ENCODE peak calls at places on chromosomes 16 and 17, in four cellular contexts. C, M, J and F are unnamed samples. For H3K9me3, the result is how much of the 10 kb centered on the place peaks cover.

GRCh38 chr16:53822936-53823529 is 119.1 kb downstream of the FTO start:
- DNase-seq in C (no peak), M (no peak), J (no peak), F (no peak)

GRCh38 chr16:84839956-84840355 is 20.2 kb downstream of the CRISPLD2 start:
- DNase-seq in C (no peak), M (peak), J (no peak), F (no peak)

GRCh38 chr16:22232277-22233049 is 26.4 kb downstream of the EEF2K start:
- DNase-seq in C (no peak), M (no peak), J (no peak), F (no peak)

GRCh38 chr16:49639739-49640388 is 216.0 kb downstream of the ZNF423 start:
- DNase-seq in C (peak), M (peak), J (no peak), F (no peak)

GRCh38 chr17:42494673-42495072 is 36.0 kb downstream of the ATP6V0A1 start:
- DNase-seq in C (no peak), M (no peak), J (no peak), F (no peak)

GRCh38 chr16:21175397-21175796 is 16.9 kb downstream of the LDAF1 start:
- DNase-seq in C (no peak), M (no peak), J (no peak), F (no peak)

GRCh38 chr17:51391992-51392654 is 131.8 kb downstream of the UTP18 start:
- DNase-seq in C (no peak), M (no peak), J (no peak), F (no peak)

GRCh38 chr17:40069751-40070643 is 7.2 kb downstream of the THRA start:
- DNase-seq in C (no peak), M (no peak), J (no peak), F (no peak)

GRCh38 chr17:44465276-44465675 is 37.9 kb downstream of the GPATCH8 start:
- DNase-seq in C (no peak), M (no peak), J (no peak), F (no peak)

GRCh38 chr16:47731252-47731651 is 270.1 kb downstream of the PHKB start:
- DNase-seq in C (no peak), M (no peak), J (no peak), F (no peak)

GRCh38 chr17:35368086-35368824 is 5.2 kb downstream of the SLFN11 start:
- DNase-seq in C (no peak), M (no peak), J (no peak), F (no peak)

GRCh38 chr17:33057564-33057963 is 65.9 kb downstream of the SPACA3 start:
- DNase-seq in C (no peak), M (no peak), J (no peak), F (no peak)

GRCh38 chr17:67689534-67690177 is 28.1 kb upstream of the NOL11 start:
- DNase-seq in C (no peak), M (peak), J (no peak), F (no peak)

GRCh38 chr17:83175551-83176271 is 96.3 kb downstream of the METRNL start:
- DNase-seq in C (no peak), M (no peak), J (no peak), F (no peak)

GRCh38 chr17:40330850-40331470 is 22.0 kb downstream of the RARA start:
- DNase-seq in C (no peak), M (no peak), J (no peak), F (no peak)

GRCh38 chr17:19386276-19386863 is 620 bp downstream of the MFAP4 start:
- DNase-seq in C (peak), M (peak), J (no peak), F (peak)

GRCh38 chr17:80285237-80285920 is 24.7 kb downstream of the RNF213 start:
- DNase-seq in C (no peak), M (no peak), J (no peak), F (no peak)

GRCh38 chr16:13510425-13511151 is 409.4 kb upstream of the ERCC4 start:
- DNase-seq in C (no peak), M (peak), J (no peak), F (no peak)
- TF ChIP-seq CTCF in C (peak), M (peak), J (peak), F (no peak)

GRCh38 chr16:65770752-65771151 is 595.7 kb upstream of the CDH5 start:
- DNase-seq in C (no peak), M (no peak), J (no peak), F (no peak)
- H3K9me3 ChIP-seq in C (under half), M (under half), J (under half), F (under half)

GRCh38 chr16:57372372-57373116 is at the start of gene CX3CL1:
- DNase-seq in C (peak), M (peak), J (no peak), F (peak)
- TF ChIP-seq CTCF in C (peak), M (peak), J (no peak), F (peak)

GRCh38 chr17:3208484-3208883 is 1.0 kb downstream of the OR1A1 start:
- DNase-seq in C (no peak), M (no peak), J (no peak), F (no peak)

DNA sequence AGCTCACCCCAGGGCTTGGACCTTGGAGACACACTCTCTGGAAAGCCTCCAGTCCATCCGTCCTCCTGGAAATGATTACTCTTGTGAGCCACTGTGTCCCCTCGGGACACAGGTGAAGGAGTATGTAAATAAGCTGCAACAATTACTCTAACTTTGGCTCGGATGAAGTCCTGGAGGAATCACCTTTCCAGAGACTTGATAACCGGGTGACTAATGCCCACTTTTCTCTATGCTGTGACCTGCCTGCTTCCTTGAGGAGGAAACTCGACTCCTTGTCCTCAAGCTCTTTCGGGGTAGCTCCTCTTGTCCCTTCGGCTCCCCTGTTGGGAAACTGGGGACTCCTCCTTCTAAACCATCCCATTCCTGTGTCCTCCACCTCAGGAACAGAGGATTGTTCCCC is at the start of gene OR1A1:
- DNase-seq in C (no peak), M (no peak), J (no peak), F (no peak)
- H3K9me3 ChIP-seq in C (under half), M (under half), J (under half), F (under half)

GRCh38 chr17:27543958-27544349 is 87.0 kb upstream of the LGALS9 start:
- DNase-seq in C (no peak), M (no peak), J (no peak), F (no peak)

GRCh38 chr17:27542841-27543463 is 86.7 kb downstream of the KSR1 start:
- DNase-seq in C (no peak), M (no peak), J (no peak), F (no peak)

GRCh38 chr17:27543464-27543856 is 87.2 kb downstream of the KSR1 start:
- DNase-seq in C (no peak), M (no peak), J (no peak), F (no peak)

GRCh38 chr17:27545562-27546229 is 85.3 kb upstream of the LGALS9 start:
- DNase-seq in C (no peak), M (no peak), J (no peak), F (no peak)

DNA sequence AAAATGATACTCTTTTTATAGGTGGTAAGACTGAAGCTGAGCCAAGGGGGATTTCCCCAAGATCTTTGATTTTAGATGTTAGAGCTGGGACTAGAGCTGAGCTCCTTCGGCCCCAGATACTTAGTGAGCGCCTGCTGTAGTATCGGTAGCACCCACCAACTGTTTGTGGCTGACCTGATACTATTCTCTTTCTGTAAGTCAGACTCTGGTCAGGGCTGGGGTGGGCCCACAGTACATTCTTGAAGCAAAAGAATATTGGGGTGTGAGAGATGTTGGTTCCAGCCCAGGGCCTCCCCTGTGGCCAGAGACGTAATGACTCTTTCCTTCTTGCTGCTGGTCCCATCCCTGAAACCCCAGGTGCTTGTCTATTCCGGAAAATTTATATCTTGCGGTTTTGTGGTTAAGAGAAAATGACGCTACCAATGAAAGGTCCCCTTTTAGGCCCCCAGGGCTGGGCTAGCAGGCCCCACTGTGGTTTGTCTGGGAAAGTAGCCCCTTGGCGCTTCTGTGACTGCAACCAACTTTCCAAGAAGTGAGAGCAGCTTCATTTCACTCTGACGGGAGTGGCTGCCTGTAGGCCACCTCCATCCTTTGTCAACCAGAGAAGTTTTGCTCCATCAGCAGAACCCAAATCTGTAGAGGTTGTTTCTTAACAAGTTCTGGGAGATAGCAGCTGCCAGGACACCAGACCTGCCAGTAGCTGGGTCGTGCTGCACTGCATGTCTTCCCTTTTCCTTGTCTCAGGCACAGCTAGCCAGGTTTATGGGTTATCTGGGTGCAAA is 86.4 kb upstream of the LGALS9 start:
- DNase-seq in C (no peak), M (no peak), J (no peak), F (no peak)
- TF ChIP-seq CTCF in C (no peak), M (no peak), J (no peak), F (no peak)

GRCh38 chr16:35463358-35463757 is 2003.9 kb downstream of the TP53TG3F start:
- DNase-seq in C (no peak), M (no peak), J (no peak), F (no peak)
- H3K9me3 ChIP-seq in C (under half), M (under half), J (under half), F (under half)

DNA sequence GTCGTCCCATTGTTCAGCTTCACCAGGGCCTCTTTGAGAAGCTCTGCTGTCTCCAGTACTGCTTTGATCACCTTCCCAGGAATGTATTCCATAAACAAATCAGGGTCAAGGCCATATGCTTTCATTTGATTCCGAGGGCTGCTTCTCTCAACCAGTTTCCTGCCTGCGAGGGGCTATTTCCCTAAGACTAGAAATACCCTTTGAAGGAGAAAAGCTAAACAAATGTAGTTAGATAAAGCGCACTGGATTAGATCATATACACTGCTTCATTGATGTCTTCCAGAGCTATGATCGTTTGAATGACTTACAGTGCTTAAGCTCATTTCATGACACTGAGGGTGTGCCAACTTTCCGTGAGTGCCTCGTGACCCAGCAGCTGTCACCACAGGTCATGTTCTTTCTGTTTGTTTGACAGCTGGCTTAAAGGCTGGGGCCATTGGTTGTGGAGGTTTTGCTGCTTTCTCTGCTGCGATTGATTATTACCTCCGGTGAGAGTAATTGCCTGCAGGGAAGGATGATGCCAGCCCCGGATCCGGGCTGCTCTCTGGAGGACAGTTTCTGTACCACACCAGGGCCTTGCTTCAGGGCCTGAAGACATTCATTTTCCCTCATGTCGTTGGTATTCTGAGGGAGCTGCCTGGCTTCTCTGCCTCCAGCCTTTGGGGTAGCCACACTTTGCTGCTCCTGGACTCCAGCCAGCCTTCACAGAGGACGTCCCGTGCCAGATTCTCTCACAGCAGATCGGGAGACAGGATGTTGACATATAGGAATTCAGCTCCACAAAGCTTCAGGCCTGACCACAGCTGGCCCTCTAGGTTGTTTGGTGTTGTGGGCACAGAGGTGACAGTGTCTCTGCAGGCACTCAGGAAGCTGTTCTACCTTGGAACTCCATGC is 3.9 kb downstream of the TIMM22 start:
- DNase-seq in C (peak), M (no peak), J (no peak), F (peak)
- TF ChIP-seq CTCF in C (no peak), M (no peak), J (no peak), F (no peak)